ENCODE peak calls at places on chromosomes 6 and 20, in ten cellular contexts. H, T, S, W, P, D, B, Z, F and I are unnamed samples.

GRCh38 chr6:160293844-160294243 is 35.2 kb upstream of the SLC22A2 start:
- DNase-seq in D (no peak), T (peak; percentile 31), H (peak; percentile 50), P (peak; percentile 59), S (no peak), W (no peak), Z (no peak), F (no peak), B (no peak), I (peak; percentile 8)

GRCh38 chr20:36153754-36154695 is 515 bp upstream of the EPB41L1 start:
- DNase-seq in B (peak; percentile 89), D (peak; percentile 72), F (peak; percentile 98), W (peak; percentile 86), Z (no peak), P (peak; percentile 90), S (peak; percentile 92), T (peak; percentile 87), H (peak; percentile 91), I (peak; percentile 73)

GRCh38 chr6:101080597-101080996 is 199.5 kb upstream of the ASCC3 start:
- DNase-seq in W (no peak), S (no peak), D (peak; percentile 4), P (no peak), B (no peak), H (no peak), T (no peak), Z (no peak), F (no peak), I (no peak)

GRCh38 chr20:4548552-4548951 is 173.2 kb upstream of the PRND start:
- DNase-seq in P (no peak), Z (no peak), F (no peak), B (no peak), W (no peak), D (no peak), H (no peak), S (no peak), T (no peak), I (no peak)

GRCh38 chr6:84282566-84282965 is 55.1 kb upstream of the CEP162 start:
- DNase-seq in S (no peak), H (no peak), B (peak; percentile 68), F (no peak), P (peak; percentile 22), T (no peak), W (no peak), Z (no peak), D (no peak), I (peak; percentile 17)

GRCh38 chr20:21701171-21701876 is 4.1 kb upstream of the PAX1 start:
- DNase-seq in F (no peak), W (no peak), H (no peak), D (no peak), B (no peak), S (no peak), Z (no peak), P (no peak), T (no peak), I (no peak)

GRCh38 chr20:48358176-48358575 is 469.6 kb downstream of the PREX1 start:
- DNase-seq in P (no peak), T (no peak), H (no peak), D (no peak), F (no peak), B (no peak), W (no peak), Z (no peak), S (no peak), I (no peak)

GRCh38 chr6:14339172-14339571 is 221.6 kb downstream of the CD83 start:
- DNase-seq in B (no peak), T (no peak), S (no peak), Z (no peak), W (no peak), P (no peak), H (no peak), F (no peak), D (no peak), I (no peak)

GRCh38 chr6:139597781-139598368 is 223.4 kb upstream of the CITED2 start:
- DNase-seq in T (peak; percentile 86), F (no peak), H (peak; percentile 80), W (peak; percentile 81), P (peak; percentile 54), Z (no peak), D (peak; percentile 17), B (peak; percentile 81), S (peak; percentile 86), I (peak; percentile 53)

GRCh38 chr6:92122746-92123145 is 1296.6 kb downstream of the EPHA7 start:
- DNase-seq in T (no peak), Z (no peak), P (no peak), F (peak; percentile 11), B (no peak), D (no peak), W (no peak), S (no peak), H (no peak), I (no peak)

GRCh38 chr20:62066983-62067433 is 1.3 kb upstream of the TAF4 start:
- DNase-seq in D (no peak), H (no peak), P (peak; percentile 50), T (peak; percentile 46), B (no peak), S (no peak), F (no peak), Z (peak; percentile 33), W (peak; percentile 52), I (peak; percentile 14)

GRCh38 chr6:74249658-74250057 is 553.7 kb downstream of the CD109 start:
- DNase-seq in D (no peak), T (no peak), S (no peak), H (no peak), B (no peak), F (no peak), W (no peak), P (no peak), Z (peak; percentile 2), I (no peak)

GRCh38 chr20:20211274-20211987 is 156.5 kb upstream of the INSM1 start:
- DNase-seq in F (no peak), W (no peak), T (peak; percentile 53), P (no peak), D (no peak), B (no peak), Z (no peak), H (no peak), S (no peak), I (no peak)

GRCh38 chr20:29497261-29497671 is 1760.2 kb upstream of the DEFB115 start:
- DNase-seq in Z (no peak), D (no peak), W (peak; percentile 19), P (peak; percentile 20), T (no peak), S (no peak), B (peak; percentile 52), F (peak; percentile 91), H (no peak), I (no peak)

GRCh38 chr6:111990214-111990613 is 63.7 kb upstream of the CCN6 start:
- DNase-seq in W (no peak), F (no peak), P (no peak), T (no peak), Z (no peak), D (no peak), H (no peak), B (no peak), S (no peak), I (no peak)

GRCh38 chr20:33789858-33790182 is 21.3 kb upstream of the CHMP4B start:
- DNase-seq in W (no peak), T (no peak), S (no peak), Z (no peak), F (no peak), D (no peak), H (no peak), P (no peak), B (no peak), I (no peak)

GRCh38 chr20:33788351-33789049 is 22.6 kb upstream of the CHMP4B start:
- DNase-seq in S (no peak), H (peak; percentile 79), B (no peak), T (peak; percentile 60), W (no peak), P (no peak), F (no peak), Z (no peak), D (no peak), I (no peak)

GRCh38 chr20:33790571-33790970 is 20.6 kb upstream of the CHMP4B start:
- DNase-seq in Z (no peak), P (peak; percentile 51), H (peak; percentile 42), B (no peak), D (no peak), S (peak; percentile 82), F (no peak), W (no peak), T (peak; percentile 88), I (no peak)

GRCh38 chr20:33791021-33791420 is 20.1 kb upstream of the CHMP4B start:
- DNase-seq in F (no peak), W (peak; percentile 19), H (no peak), Z (no peak), B (no peak), P (no peak), T (no peak), D (no peak), S (no peak), I (no peak)

GRCh38 chr20:33789109-33789857 is 21.9 kb upstream of the CHMP4B start:
- DNase-seq in F (peak; percentile 68), H (peak; percentile 85), S (peak; percentile 89), D (peak; percentile 95), P (peak; percentile 89), B (no peak), W (peak; percentile 22), T (peak; percentile 93), Z (no peak), I (peak; percentile 20)
- TF ChIP-seq EP300 in F (peak; percentile 84), H (no peak), S (no peak), D (no peak), P (no peak), B (no peak), W (no peak), T (peak; percentile 33), Z (no peak), I (peak; percentile 12)

DNA sequence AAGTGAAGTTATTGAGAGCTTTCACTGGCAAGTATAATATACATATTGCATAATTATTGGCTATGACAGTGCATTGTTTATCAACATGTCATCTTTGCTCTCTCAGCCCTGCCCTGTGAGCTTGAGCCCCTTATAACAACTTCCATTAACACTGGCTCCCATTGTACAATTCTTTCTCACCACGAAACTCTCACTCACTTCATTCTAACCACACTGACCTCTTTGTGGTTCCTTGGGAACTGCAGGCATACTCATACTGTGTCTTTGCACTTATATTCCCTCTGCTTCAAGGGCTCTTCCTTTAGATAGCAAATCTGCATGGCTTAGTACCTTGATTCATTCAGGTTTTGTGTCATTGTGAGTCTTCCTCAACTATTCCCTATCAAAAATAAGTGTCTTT is 411.8 kb downstream of the CDKAL1 start:
- DNase-seq in P (no peak), S (no peak), W (no peak), B (no peak), T (no peak), H (no peak), D (no peak), Z (peak; percentile 43), F (no peak), I (no peak)
- TF ChIP-seq CTCF in P (no peak), S (no peak), W (no peak), B (no peak), T (no peak), H (no peak), D (no peak), Z (peak; percentile 15), F (no peak), I (no peak)

GRCh38 chr6:150196942-150197745 is 54.3 kb downstream of the PPP1R14C start:
- DNase-seq in F (no peak), B (no peak), W (no peak), P (no peak), Z (no peak), H (no peak), D (no peak), T (peak; percentile 51), S (no peak), I (no peak)
- TF ChIP-seq EP300 in F (no peak), B (no peak), W (no peak), P (no peak), Z (no peak), H (no peak), D (no peak), T (no peak), S (no peak), I (no peak)

GRCh38 chr6:15770347-15771143 is 107.7 kb upstream of the DTNBP1 start:
- DNase-seq in H (no peak), P (no peak), B (no peak), D (no peak), Z (peak; percentile 62), S (no peak), W (no peak), F (no peak), T (no peak), I (no peak)
- TF ChIP-seq CTCF in H (no peak), P (no peak), B (no peak), D (no peak), Z (peak; percentile 32), S (no peak), W (no peak), F (no peak), T (no peak), I (no peak)